ENCODE peak calls at places on chromosomes 11 and 22, in seven cellular contexts. X is naive thymus-derived CD4-positive, alpha-beta T cell; R is brain microvascular endothelial cell; M is heart left ventricle; C is GM06990; B is stomach; G is breast epithelium. D is an unnamed sample.

GRCh38 chr11:134266841-134267251 is 9.3 kb upstream of the GLB1L3 start:
- DNase-seq in R (peak; percentile 27), G (peak; percentile 54), C (no peak), X (no peak), M (no peak), B (no peak), D (no peak)

GRCh38 chr11:22441831-22442230 is 103.7 kb downstream of the SLC17A6 start:
- DNase-seq in C (no peak), B (no peak), M (no peak), X (no peak), R (no peak), G (no peak), D (no peak)

GRCh38 chr11:92782806-92783205 is 186.6 kb upstream of the MTNR1B start:
- DNase-seq in C (no peak), X (no peak), M (no peak), B (no peak), R (peak; percentile 27), G (no peak), D (no peak)

GRCh38 chr11:64553554-64554201 is 37.3 kb upstream of the SLC22A12 start:
- DNase-seq in G (no peak), M (peak; percentile 50), C (no peak), B (peak; percentile 60), R (peak; percentile 34), X (peak; percentile 37), D (peak; percentile 28)

GRCh38 chr22:29369460-29369859 is 18.9 kb downstream of the AP1B1 start:
- DNase-seq in C (no peak), R (peak; percentile 85), M (peak; percentile 67), B (no peak), X (no peak), G (no peak), D (peak; percentile 80)

GRCh38 chr11:36088234-36088975 is 144.5 kb downstream of the LDLRAD3 start:
- DNase-seq in M (no peak), G (no peak), X (no peak), R (no peak), C (no peak), B (no peak), D (peak; percentile 11)

GRCh38 chr11:97729546-97730272 is 1291.0 kb upstream of the CNTN5 start:
- DNase-seq in G (no peak), M (no peak), B (no peak), X (no peak), C (no peak), R (no peak), D (no peak)

GRCh38 chr11:35907648-35908431 is 36.0 kb upstream of the LDLRAD3 start:
- DNase-seq in B (no peak), M (no peak), R (peak; percentile 47), C (peak; percentile 57), G (peak; percentile 79), X (no peak), D (no peak)

GRCh38 chr11:69636870-69637600 is 3.9 kb upstream of the CCND1 start:
- DNase-seq in C (no peak), G (no peak), X (no peak), B (no peak), M (no peak), R (no peak), D (no peak)

GRCh38 chr11:95549276-95549675 is 240.3 kb downstream of the FAM76B start:
- DNase-seq in M (no peak), X (no peak), R (no peak), B (no peak), G (no peak), C (no peak), D (no peak)

GRCh38 chr11:67301313-67301921 is 1.9 kb upstream of the SSH3 start:
- DNase-seq in B (no peak), M (peak; percentile 24), C (no peak), X (no peak), R (no peak), G (no peak), D (no peak)

GRCh38 chr11:34026432-34026831 is 25.1 kb upstream of the CAPRIN1 start:
- DNase-seq in R (no peak), M (no peak), X (no peak), B (no peak), G (no peak), C (no peak), D (no peak)

GRCh38 chr11:14902650-14903350 is 10.8 kb upstream of the CYP2R1 start:
- DNase-seq in B (no peak), R (peak; percentile 80), X (no peak), G (no peak), C (no peak), M (no peak), D (peak; percentile 50)

GRCh38 chr22:20566420-20567260 is 59.2 kb downstream of the MED15 start:
- DNase-seq in C (no peak), B (peak; percentile 47), R (no peak), G (peak; percentile 47), X (peak; percentile 91), M (no peak), D (peak; percentile 91)

GRCh38 chr11:65498977-65499712 is at the start of gene MALAT1:
- DNase-seq in B (peak; percentile 96), X (peak; percentile 96), C (peak; percentile 92), G (peak; percentile 92), M (peak; percentile 94), R (peak; percentile 91), D (peak; percentile 92)

GRCh38 chr11:2298795-2299747 is 2.6 kb downstream of the C11orf21 start:
- DNase-seq in B (peak; percentile 48), X (no peak), C (no peak), R (no peak), M (no peak), G (peak; percentile 39), D (no peak)

GRCh38 chr11:131658952-131659351 is 288.5 kb downstream of the NTM start:
- DNase-seq in G (no peak), C (no peak), R (no peak), X (no peak), M (no peak), B (no peak), D (no peak)

GRCh38 chr11:78110351-78110750 is 29.1 kb downstream of the ALG8 start:
- DNase-seq in B (no peak), X (no peak), G (no peak), C (no peak), M (no peak), R (no peak), D (no peak)

GRCh38 chr11:46335858-46336600 is 11.2 kb upstream of the DGKZ start:
- DNase-seq in B (no peak), X (no peak), R (no peak), G (no peak), M (no peak), C (no peak), D (peak; percentile 26)

GRCh38 chr11:60954421-60954820 is 2.4 kb upstream of the SLC15A3 start:
- DNase-seq in M (no peak), G (no peak), X (no peak), R (no peak), B (no peak), C (peak; percentile 36), D (no peak)

GRCh38 chr11:60951909-60952741 is at the start of gene SLC15A3:
- DNase-seq in B (peak; percentile 60), G (peak; percentile 50), X (peak; percentile 65), C (peak; percentile 76), M (peak; percentile 77), R (no peak), D (no peak)

GRCh38 chr11:60951611-60951908 is 416 bp downstream of the SLC15A3 start:
- DNase-seq in R (no peak), X (no peak), G (no peak), B (no peak), M (no peak), C (no peak), D (no peak)

GRCh38 chr11:60953781-60954180 is 1.8 kb upstream of the SLC15A3 start:
- DNase-seq in B (no peak), X (no peak), M (no peak), C (no peak), G (no peak), R (no peak), D (no peak)

GRCh38 chr11:60952742-60953170 is 780 bp upstream of the SLC15A3 start:
- DNase-seq in X (no peak), M (no peak), B (no peak), G (no peak), R (no peak), C (no peak), D (no peak)
- H3K4me3 ChIP-seq in X (peak overlapping the region; percentile 58), M (peak overlapping the region; percentile 55), B (peak overlapping the region; percentile 61), G (peak overlapping the region; percentile 55), R (peak overlapping the region; percentile 53), C (peak overlapping the region; percentile 91), D (no peak overlapping the region)

GRCh38 chr22:49724893-49725489 is 102.7 kb downstream of the BRD1 start:
- DNase-seq in G (no peak), R (peak; percentile 34), M (peak; percentile 61), X (peak; percentile 63), B (peak; percentile 40), C (peak; percentile 64), D (peak; percentile 55)

GRCh38 chr22:49724030-49724892 is 103.4 kb downstream of the BRD1 start:
- DNase-seq in M (no peak), G (no peak), C (no peak), B (no peak), X (peak; percentile 24), R (no peak), D (no peak)

GRCh38 chr22:49725516-49725915 is 102.2 kb downstream of the BRD1 start:
- DNase-seq in X (no peak), R (no peak), G (no peak), M (no peak), C (no peak), B (no peak), D (no peak)

GRCh38 chr22:49721211-49721763 is 106.4 kb downstream of the BRD1 start:
- DNase-seq in C (no peak), R (no peak), X (no peak), M (no peak), B (no peak), G (no peak), D (no peak)

GRCh38 chr22:49723478-49724029 is 104.1 kb downstream of the BRD1 start:
- DNase-seq in G (no peak), C (no peak), R (no peak), M (no peak), B (no peak), X (no peak), D (no peak)
- H3K27me3 ChIP-seq in G (no peaks in the 10 kb centered on the region), C (no peaks in the 10 kb centered on the region), R (peaks cover 10% of the 10 kb centered on the region), M (peaks cover 6% of the 10 kb centered on the region), B (no peaks in the 10 kb centered on the region), X (peaks cover 5% of the 10 kb centered on the region), D (peaks cover 69% of the 10 kb centered on the region)

DNA sequence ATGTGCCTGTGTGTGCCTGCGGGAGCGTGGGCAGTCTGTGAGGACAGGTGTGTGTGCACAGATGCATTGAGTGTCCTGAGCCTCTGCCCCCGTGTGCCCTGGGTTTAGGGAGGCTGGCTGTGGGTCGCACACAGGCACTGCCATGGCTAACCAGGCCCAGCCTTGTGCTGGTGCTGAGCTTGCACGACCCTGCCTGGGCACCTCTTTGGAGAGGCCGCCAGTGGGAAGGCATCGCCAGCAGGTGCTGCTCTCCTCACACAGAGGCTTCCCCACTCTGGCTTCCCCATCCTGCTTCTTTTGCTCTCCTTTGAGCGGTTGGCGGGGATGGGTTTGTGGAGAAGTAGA is 4.1 kb downstream of the WNT7B start:
- DNase-seq in C (no peak), X (no peak), G (no peak), B (no peak), M (no peak), R (no peak), D (no peak)
- H3K4me3 ChIP-seq in C (no peak overlapping the region), X (no peak overlapping the region), G (no peak overlapping the region), B (no peak overlapping the region), M (no peak overlapping the region), R (no peak overlapping the region), D (no peak overlapping the region)

GRCh38 chr11:31798057-31799035 is 12.8 kb downstream of the PAX6 start:
- DNase-seq in R (no peak), X (no peak), M (no peak), C (peak; percentile 69), B (no peak), G (no peak), D (no peak)
- H3K27me3 ChIP-seq in R (peaks cover 64% of the 10 kb centered on the region), X (peaks cover 12% of the 10 kb centered on the region), M (peaks cover 61% of the 10 kb centered on the region), C (peaks cover 11% of the 10 kb centered on the region), B (peaks cover 46% of the 10 kb centered on the region), G (no peaks in the 10 kb centered on the region), D (no peaks in the 10 kb centered on the region)

D was measured in MG63.